ENCODE peak calls at places on chromosomes 13 and 19, in five cellular contexts. A, P, U, Y and G are unnamed samples.

GRCh38 chr13:48006396-48006795 is 5.3 kb upstream of the SUCLA2 start:
- DNase-seq in U (no peak), A (no peak), Y (no peak), P (no peak), G (no peak)

GRCh38 chr19:46979770-46980105 is 39.9 kb upstream of the NPAS1 start:
- DNase-seq in P (no peak), Y (no peak), U (no peak), A (no peak), G (no peak)

GRCh38 chr19:11792942-11793341 is 5.4 kb upstream of the ZNF491 start:
- DNase-seq in P (no peak), U (no peak), A (no peak), Y (no peak), G (no peak)

GRCh38 chr19:10390652-10391286 is 10.4 kb upstream of the TYK2 start:
- DNase-seq in Y (peak), U (peak), A (peak), P (peak), G (peak)

GRCh38 chr13:26048745-26049144 is 3.1 kb downstream of the SHISA2 start:
- DNase-seq in U (no peak), A (no peak), Y (no peak), P (no peak), G (no peak)

GRCh38 chr19:47514151-47514868 is 553 bp downstream of the NAPA start:
- DNase-seq in P (peak), Y (peak), U (no peak), A (no peak), G (peak)

GRCh38 chr19:19592690-19593089 is 25.8 kb downstream of the PBX4 start:
- DNase-seq in U (no peak), Y (no peak), P (no peak), A (no peak), G (no peak)

GRCh38 chr13:44249439-44249838 is 124.2 kb upstream of the SERP2 start:
- DNase-seq in A (no peak), U (no peak), Y (peak), P (peak), G (peak)

GRCh38 chr13:97544041-97544765 is 110.2 kb downstream of the RAP2A start:
- DNase-seq in Y (no peak), P (no peak), A (no peak), U (no peak), G (no peak)

GRCh38 chr19:45443462-45444317 is 20.0 kb upstream of the ERCC1 start:
- DNase-seq in Y (peak), U (peak), A (peak), P (peak), G (peak)

GRCh38 chr19:19911150-19911549 is 10.4 kb downstream of the ZNF93 start:
- DNase-seq in U (no peak), Y (no peak), P (no peak), A (no peak), G (no peak)

GRCh38 chr13:27661017-27661416 is 39.3 kb downstream of the POLR1D start:
- DNase-seq in A (no peak), P (no peak), Y (no peak), U (no peak), G (no peak)

GRCh38 chr13:49893591-49893990 is 42.5 kb downstream of the SPRYD7 start:
- DNase-seq in A (no peak), Y (no peak), P (no peak), U (no peak), G (no peak)

GRCh38 chr19:15432018-15432494 is 13.3 kb upstream of the AKAP8L start:
- DNase-seq in Y (no peak), U (no peak), P (no peak), A (no peak), G (peak)

GRCh38 chr13:26604784-26605183 is 47.3 kb downstream of the WASF3 start:
- DNase-seq in U (peak), Y (peak), P (peak), A (no peak), G (peak)

GRCh38 chr19:21474671-21475181 is 30.7 kb upstream of the ZNF429 start:
- DNase-seq in U (peak), Y (peak), P (peak), A (no peak), G (peak)

GRCh38 chr19:14449321-14449720 is 16.2 kb downstream of the PKN1 start:
- DNase-seq in Y (no peak), U (no peak), P (no peak), A (no peak), G (no peak)

GRCh38 chr13:21481359-21481758 is 22.3 kb upstream of the ZDHHC20 start:
- DNase-seq in U (no peak), P (no peak), Y (no peak), A (no peak), G (no peak)

DNA sequence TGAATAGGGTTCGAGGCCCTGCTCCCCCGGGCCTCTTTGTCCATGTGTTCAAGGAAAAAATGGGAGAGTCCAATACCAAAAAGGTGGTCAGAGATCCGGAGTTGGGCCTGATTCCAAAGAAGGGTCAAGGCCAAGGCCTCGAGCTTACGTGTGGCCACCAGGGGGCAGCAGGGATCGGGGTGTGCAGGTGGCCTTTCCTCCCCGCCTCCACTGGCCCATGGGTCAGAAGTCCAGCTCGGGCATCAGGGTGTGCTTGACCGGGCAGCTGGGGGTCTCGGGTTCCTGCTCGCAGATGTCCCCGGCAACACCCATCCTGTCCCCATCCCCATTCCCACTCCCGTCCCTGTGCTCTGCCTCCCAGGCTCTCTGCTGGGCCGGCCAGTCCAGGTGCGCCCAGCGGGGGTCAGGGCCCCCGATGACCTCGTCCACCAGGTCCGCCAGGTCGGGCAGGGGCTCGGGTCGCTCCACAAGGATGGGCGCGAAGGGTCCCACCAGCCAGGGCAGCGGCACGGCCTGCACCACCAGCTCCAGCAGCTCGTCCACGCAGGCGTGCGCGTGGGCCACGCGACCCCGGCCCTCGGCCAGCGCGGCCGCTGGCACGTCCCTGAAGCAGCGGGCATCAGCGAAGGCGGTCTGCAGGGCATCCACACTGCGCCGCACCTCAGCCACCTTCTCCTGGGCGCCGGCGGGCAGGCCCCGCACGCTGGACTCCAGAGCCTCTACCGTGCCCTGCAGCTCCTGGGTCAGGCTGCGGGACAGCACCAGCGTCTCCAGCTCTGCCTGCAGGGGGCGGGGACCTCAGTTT is 5.2 kb upstream of the PLIN4 start:
- DNase-seq in P (peak), Y (peak), A (peak), U (peak), G (no peak)
- H3K27ac ChIP-seq in P (no peak), Y (no peak), A (no peak), U (no peak), G (no peak)

DNA sequence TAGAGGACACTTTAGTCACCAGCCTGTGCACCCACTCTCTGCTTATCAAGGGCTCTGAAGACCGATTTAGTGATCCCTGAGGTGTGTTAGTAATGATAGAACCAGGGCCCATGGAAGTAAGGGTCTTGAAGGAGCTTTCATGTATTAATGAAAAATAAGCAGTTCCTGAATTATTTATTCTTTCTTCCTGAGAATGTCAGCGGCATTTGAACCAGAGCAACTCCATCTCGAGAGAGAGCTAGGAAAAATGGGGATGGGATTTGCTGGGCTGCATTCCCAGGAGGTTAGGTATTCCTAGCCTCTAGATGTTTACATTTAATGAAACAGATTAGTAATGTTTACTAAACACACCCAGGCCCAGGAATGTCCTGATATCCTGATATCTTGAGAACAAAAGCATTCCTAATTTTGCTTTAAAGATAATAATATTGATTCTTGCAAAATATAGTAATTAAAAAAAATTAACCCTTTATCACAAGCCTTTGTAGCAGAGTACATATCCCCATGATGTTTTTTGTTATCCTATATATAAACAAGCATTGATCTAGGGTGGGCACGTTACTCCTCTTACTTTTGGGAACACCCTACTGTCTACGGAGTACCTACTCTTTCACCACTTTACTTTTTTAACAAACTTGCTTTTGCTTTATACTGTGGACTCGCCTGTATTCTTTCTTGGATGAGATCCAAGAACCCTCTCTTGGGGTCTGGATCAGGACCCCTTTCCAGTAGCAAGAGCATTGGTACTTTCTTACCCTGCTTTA is 63.1 kb downstream of the COG3 start:
- DNase-seq in Y (no peak), P (peak), A (no peak), U (no peak), G (no peak)
- H3K27ac ChIP-seq in Y (no peak), P (peak), A (no peak), U (peak), G (no peak)

GRCh38 chr19:2503521-2504109 is 27.7 kb downstream of the GADD45B start:
- DNase-seq in P (no peak), U (peak), Y (no peak), A (no peak), G (no peak)

GRCh38 chr19:2511570-2511969 is 35.6 kb downstream of the GADD45B start:
- DNase-seq in Y (no peak), A (no peak), U (no peak), P (no peak), G (no peak)

GRCh38 chr19:2509096-2509495 is 33.2 kb downstream of the GADD45B start:
- DNase-seq in U (no peak), Y (no peak), P (no peak), A (no peak), G (no peak)

GRCh38 chr19:2511991-2512390 is 36.1 kb downstream of the GADD45B start:
- DNase-seq in U (no peak), P (no peak), Y (no peak), A (no peak), G (no peak)

DNA sequence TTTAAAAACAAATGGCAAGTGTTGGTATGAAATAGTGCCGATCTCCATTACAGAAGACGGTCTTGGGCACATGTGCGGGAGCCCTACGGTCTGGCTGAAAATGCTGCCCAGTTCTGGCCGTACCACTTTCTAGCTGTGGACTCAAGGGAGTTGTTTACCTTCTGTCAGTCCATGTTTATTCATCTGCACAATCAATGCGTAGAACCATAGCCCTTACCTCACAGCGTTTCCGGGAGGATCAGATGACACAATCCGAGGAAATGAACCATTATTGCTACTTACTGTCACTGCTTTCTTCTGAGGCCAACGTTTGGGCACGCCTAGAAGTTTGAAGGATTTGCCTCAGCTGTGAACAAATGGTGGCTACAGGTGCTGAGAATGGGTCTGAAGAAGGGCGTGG is 31.2 kb downstream of the GADD45B start:
- DNase-seq in P (peak), U (no peak), A (no peak), Y (peak), G (no peak)
- H3K27ac ChIP-seq in P (peak), U (peak), A (no peak), Y (no peak), G (no peak)

GRCh38 chr13:23889598-23890224 is 511 bp upstream of the MIPEP start:
- DNase-seq in U (no peak), A (peak), P (no peak), Y (no peak), G (no peak)
- H3K27ac ChIP-seq in U (peak), A (peak), P (peak), Y (peak), G (peak)

GRCh38 chr13:31913459-31913858 is 118.1 kb upstream of the FRY start:
- DNase-seq in Y (no peak), A (no peak), U (no peak), P (peak), G (no peak)

GRCh38 chr13:31918707-31919106 is 112.9 kb upstream of the FRY start:
- DNase-seq in Y (no peak), A (no peak), U (no peak), P (no peak), G (no peak)

GRCh38 chr13:31910633-31911032 is 120.9 kb upstream of the FRY start:
- DNase-seq in P (no peak), U (no peak), A (no peak), Y (no peak), G (no peak)

GRCh38 chr13:31912641-31913401 is 118.8 kb upstream of the FRY start:
- DNase-seq in A (no peak), Y (no peak), U (no peak), P (no peak), G (no peak)

GRCh38 chr13:31914843-31915242 is 116.7 kb upstream of the FRY start:
- DNase-seq in A (no peak), P (no peak), U (no peak), Y (no peak), G (no peak)
- H3K27ac ChIP-seq in A (no peak), P (no peak), U (no peak), Y (no peak), G (no peak)

DNA sequence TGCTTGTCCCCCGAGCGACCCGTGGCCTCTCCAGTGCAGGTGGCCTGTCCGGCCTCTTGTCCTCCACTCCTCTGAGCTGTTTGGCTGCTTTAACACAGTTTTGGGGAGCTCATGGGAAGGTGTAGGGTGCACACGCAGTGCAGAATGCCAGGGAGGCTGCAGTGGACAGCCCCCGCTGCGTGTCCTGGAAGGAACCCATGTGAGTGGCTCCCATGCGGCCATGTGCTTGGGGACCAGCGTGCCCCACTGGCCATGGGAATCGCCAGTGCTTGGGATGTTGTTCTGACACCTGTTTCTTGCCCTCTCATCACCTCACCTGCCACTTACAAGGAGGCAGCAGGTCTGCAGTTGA is 22.6 kb upstream of the F7 start:
- DNase-seq in U (peak), Y (no peak), P (no peak), A (no peak), G (no peak)
- H3K27ac ChIP-seq in U (no peak), Y (no peak), P (no peak), A (no peak), G (no peak)

GRCh38 chr13:99227909-99228688 is 27.4 kb downstream of the UBAC2 start:
- DNase-seq in Y (no peak), P (peak), A (no peak), U (no peak), G (no peak)
- H3K27ac ChIP-seq in Y (no peak), P (no peak), A (no peak), U (no peak), G (peak)

GRCh38 chr13:42219051-42219450 is 52.9 kb upstream of the AKAP11 start:
- DNase-seq in P (no peak), A (no peak), U (no peak), Y (no peak), G (no peak)
- H3K27ac ChIP-seq in P (no peak), A (no peak), U (no peak), Y (no peak), G (no peak)

GRCh38 chr19:2235026-2235395 is 1.1 kb downstream of the PLEKHJ1 start:
- DNase-seq in Y (no peak), P (no peak), A (no peak), U (no peak), G (no peak)
- H3K27ac ChIP-seq in Y (peak), P (peak), A (peak), U (peak), G (peak)

GRCh38 chr19:38880076-38880881 is 2.2 kb upstream of the RINL start:
- DNase-seq in U (no peak), Y (no peak), P (no peak), A (no peak), G (no peak)

GRCh38 chr19:38875656-38876345 is 2.3 kb downstream of the RINL start:
- DNase-seq in A (no peak), Y (no peak), P (no peak), U (no peak), G (no peak)

GRCh38 chr19:38878575-38879399 is 712 bp upstream of the RINL start:
- DNase-seq in Y (no peak), A (no peak), P (no peak), U (no peak), G (no peak)

GRCh38 chr19:38879400-38879751 is 1.3 kb upstream of the RINL start:
- DNase-seq in A (no peak), U (no peak), Y (no peak), P (no peak), G (no peak)

DNA sequence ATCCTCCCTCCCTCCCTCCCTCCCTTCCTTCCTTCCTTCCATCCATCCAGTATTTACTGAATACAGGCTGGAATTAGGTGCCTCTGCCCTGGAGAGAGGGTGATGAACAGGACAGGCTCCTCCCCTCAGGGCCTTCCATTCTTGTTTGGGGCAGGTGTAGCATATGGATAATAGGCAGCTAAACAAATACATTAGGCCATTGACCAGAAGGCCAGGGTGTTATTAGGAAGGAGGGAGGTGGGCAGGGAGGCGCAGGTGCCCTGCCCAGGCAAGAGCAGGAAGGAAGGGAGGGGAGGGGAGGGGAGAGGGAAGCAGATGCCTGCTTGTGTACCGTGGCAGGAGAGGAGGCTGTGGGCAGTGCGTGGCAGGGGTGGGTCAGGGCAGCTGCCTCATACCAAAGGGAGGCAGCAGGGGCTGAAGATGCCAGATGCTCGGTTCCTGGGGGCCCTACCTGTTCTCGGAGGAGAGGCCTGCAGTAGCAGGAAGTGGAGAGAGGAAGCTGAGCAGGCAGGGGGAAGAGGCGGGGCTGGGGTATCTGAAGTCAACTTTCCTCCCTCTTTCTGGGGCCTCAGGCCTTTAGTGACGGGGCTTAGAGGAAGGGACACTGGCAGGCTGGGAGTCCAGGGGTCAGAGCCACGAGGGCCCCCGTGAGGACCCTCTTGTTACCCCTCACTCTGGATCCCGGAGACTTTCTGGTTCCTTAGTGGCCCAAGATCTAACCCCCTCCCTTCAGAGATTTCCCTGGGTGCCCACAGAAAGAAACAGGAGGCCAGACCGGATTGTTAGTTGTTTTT is at the start of gene RINL:
- DNase-seq in A (peak), Y (peak), P (peak), U (peak), G (no peak)
- H3K27ac ChIP-seq in A (peak), Y (peak), P (peak), U (peak), G (peak)